ENCODE peak calls at places on chromosome 17, in nine cellular contexts. U is cardiac muscle cell, Y is adipocyte, W is psoas muscle, X is upper lobe of right lung, R is choroid plexus epithelial cell, M is AG10803, K is tibial nerve, E is prostate gland. I is an unnamed sample.

GRCh38 chr17:15341385-15341849 is at the start of gene TEKT3:
- DNase-seq in U (peak), Y (peak), W (peak), X (peak), R (peak), M (peak), K (peak), E (peak), I (peak)

GRCh38 chr17:41101586-41102259 is at the start of gene KRTAP4-16:
- DNase-seq in U (no peak), Y (no peak), W (no peak), X (no peak), R (no peak), M (no peak), K (no peak), E (no peak), I (no peak)

GRCh38 chr17:80591788-80592187 is 47.1 kb downstream of the RPTOR start:
- DNase-seq in U (no peak), Y (no peak), W (no peak), X (no peak), R (no peak), M (no peak), K (no peak), E (no peak), I (no peak)

GRCh38 chr17:21466550-21466949 is 90.4 kb downstream of the KCNJ12 start:
- DNase-seq in U (no peak), Y (no peak), W (no peak), X (no peak), R (no peak), M (no peak), K (no peak), E (no peak), I (no peak)

GRCh38 chr17:13393841-13394710 is 207.7 kb downstream of the HS3ST3A1 start:
- DNase-seq in U (peak), Y (peak), W (no peak), X (no peak), R (peak), M (peak), K (no peak), E (no peak), I (peak)

GRCh38 chr17:34118564-34118963 is 136.5 kb upstream of the CCL2 start:
- DNase-seq in U (peak), Y (no peak), W (no peak), X (no peak), R (no peak), M (no peak), K (no peak), E (no peak), I (no peak)

GRCh38 chr17:47316316-47316715 is 7.4 kb upstream of the EFCAB13 start:
- DNase-seq in U (no peak), Y (peak), W (no peak), X (no peak), R (peak), M (peak), K (no peak), E (no peak), I (peak)

GRCh38 chr17:77437017-77437416 is 296.2 kb downstream of the SEC14L1 start:
- DNase-seq in U (peak), Y (peak), W (no peak), X (no peak), R (peak), M (peak), K (no peak), E (no peak), I (peak)

GRCh38 chr17:81440511-81441244 is 45.4 kb downstream of the BAHCC1 start:
- DNase-seq in U (no peak), Y (peak), W (no peak), X (no peak), R (no peak), M (no peak), K (no peak), E (no peak), I (peak)

GRCh38 chr17:48486557-48486956 is 44.3 kb downstream of the HOXB1 start:
- DNase-seq in U (peak), Y (peak), W (no peak), X (no peak), R (peak), M (peak), K (no peak), E (no peak), I (peak)

GRCh38 chr17:36205637-36206458 is 5.0 kb upstream of the CCL4L2 start:
- DNase-seq in U (no peak), Y (no peak), W (no peak), X (no peak), R (no peak), M (no peak), K (no peak), E (no peak), I (no peak)

GRCh38 chr17:31388770-31389672 is 2.5 kb upstream of the RAB11FIP4 start:
- DNase-seq in U (peak), Y (peak), W (no peak), X (no peak), R (peak), M (no peak), K (no peak), E (no peak), I (peak)

GRCh38 chr17:63358111-63358839 is 87.8 kb downstream of the CYB561 start:
- DNase-seq in U (peak), Y (peak), W (no peak), X (no peak), R (peak), M (peak), K (no peak), E (no peak), I (peak)

GRCh38 chr17:1931759-1932579 is 93.2 kb downstream of the RTN4RL1 start:
- DNase-seq in U (peak), Y (no peak), W (peak), X (no peak), R (no peak), M (no peak), K (no peak), E (peak), I (peak)

GRCh38 chr17:5757306-5757907 is 173.1 kb upstream of the NLRP1 start:
- DNase-seq in U (no peak), Y (no peak), W (no peak), X (no peak), R (no peak), M (no peak), K (no peak), E (peak), I (no peak)

GRCh38 chr17:9646556-9646905 is 1.2 kb downstream of the USP43 start:
- DNase-seq in U (no peak), Y (no peak), W (no peak), X (no peak), R (no peak), M (no peak), K (no peak), E (no peak), I (no peak)

GRCh38 chr17:19650826-19651225 is 2.3 kb downstream of the ALDH3A2 start:
- DNase-seq in U (no peak), Y (peak), W (no peak), X (no peak), R (no peak), M (peak), K (no peak), E (no peak), I (peak)

GRCh38 chr17:61007980-61008379 is 330.3 kb downstream of the BCAS3 start:
- DNase-seq in U (peak), Y (no peak), W (no peak), X (no peak), R (peak), M (no peak), K (no peak), E (no peak), I (no peak)

GRCh38 chr17:80116276-80116922 is 15.0 kb downstream of the GAA start:
- DNase-seq in U (no peak), Y (no peak), W (no peak), X (peak), R (no peak), M (no peak), K (no peak), E (no peak), I (no peak)

GRCh38 chr17:38702166-38702899 is 2.7 kb upstream of the MLLT6 start:
- DNase-seq in U (peak), Y (peak), W (peak), X (peak), R (peak), M (peak), K (peak), E (peak), I (peak)

GRCh38 chr17:48542114-48542955 is 2.6 kb downstream of the HOXB2 start:
- DNase-seq in U (peak), Y (no peak), W (no peak), X (no peak), R (no peak), M (no peak), K (no peak), E (no peak), I (peak)

GRCh38 chr17:78724999-78725398 is 57.1 kb downstream of the CYTH1 start:
- DNase-seq in U (no peak), Y (no peak), W (no peak), X (no peak), R (no peak), M (no peak), K (no peak), E (no peak), I (no peak)
- H3K4me3 ChIP-seq in U (no peak), Y (no peak), W (no peak), X (no peak), R (no peak), M (no peak), K (no peak), E (no peak), I (no peak)

GRCh38 chr17:65730711-65731169 is 169.3 kb upstream of the AXIN2 start:
- DNase-seq in U (peak), Y (peak), W (no peak), X (no peak), R (peak), M (peak), K (no peak), E (no peak), I (peak)
- H3K4me3 ChIP-seq in U (no peak), Y (no peak), W (no peak), X (no peak), R (no peak), M (no peak), K (no peak), E (no peak), I (no peak)

GRCh38 chr17:73338566-73339247 is 26.9 kb upstream of the CDC42EP4 start:
- DNase-seq in U (no peak), Y (no peak), W (no peak), X (no peak), R (no peak), M (no peak), K (no peak), E (no peak), I (no peak)
- H3K4me3 ChIP-seq in U (no peak), Y (no peak), W (no peak), X (no peak), R (no peak), M (no peak), K (no peak), E (no peak), I (no peak)

GRCh38 chr17:42773290-42774035 is at the start of gene VPS25:
- DNase-seq in U (peak), Y (peak), W (peak), X (peak), R (peak), M (peak), K (peak), E (peak), I (peak)

GRCh38 chr17:42772945-42773289 is 332 bp upstream of the VPS25 start:
- DNase-seq in U (no peak), Y (no peak), W (no peak), X (no peak), R (no peak), M (no peak), K (no peak), E (no peak), I (no peak)

GRCh38 chr17:42775534-42776098 is 2.4 kb downstream of the VPS25 start:
- DNase-seq in U (peak), Y (no peak), W (no peak), X (no peak), R (peak), M (no peak), K (no peak), E (no peak), I (peak)

GRCh38 chr17:42778570-42778969 is 1.8 kb upstream of the WNK4 start:
- DNase-seq in U (no peak), Y (no peak), W (no peak), X (no peak), R (no peak), M (no peak), K (no peak), E (no peak), I (no peak)

GRCh38 chr17:42774066-42774750 is 959 bp downstream of the VPS25 start:
- DNase-seq in U (no peak), Y (peak), W (no peak), X (no peak), R (peak), M (peak), K (no peak), E (no peak), I (peak)
- H3K4me3 ChIP-seq in U (peak), Y (peak), W (peak), X (peak), R (peak), M (peak), K (peak), E (peak), I (peak)

DNA sequence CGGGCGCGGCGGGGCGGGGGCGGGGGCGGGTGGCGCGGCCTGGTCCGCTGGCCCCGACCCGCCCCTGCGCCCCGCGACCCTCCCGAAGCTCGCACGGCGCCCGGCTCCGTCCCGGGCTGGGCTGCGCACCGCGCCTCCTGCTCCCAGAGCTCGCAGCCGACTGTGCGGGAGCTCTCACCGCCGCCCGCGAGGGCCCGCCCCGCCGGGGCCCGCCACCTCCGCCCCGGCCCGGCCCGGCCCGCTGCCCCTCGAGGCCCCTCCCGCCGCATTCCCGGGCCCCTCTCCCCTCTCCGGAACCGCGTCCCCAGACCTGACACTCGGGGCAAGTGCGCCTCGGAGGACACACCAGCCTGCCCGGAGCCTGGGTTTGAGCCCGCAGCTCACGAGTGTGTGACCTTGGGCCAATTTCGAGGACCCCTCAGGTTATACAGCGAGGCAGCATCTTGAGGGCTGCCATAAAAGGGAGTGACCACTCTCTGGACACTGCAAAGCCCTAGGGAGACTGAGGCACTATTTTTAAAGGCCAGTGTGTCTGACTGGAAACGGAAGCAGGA is 1.9 kb upstream of the GRIN2C start:
- DNase-seq in U (no peak), Y (peak), W (no peak), X (no peak), R (no peak), M (no peak), K (no peak), E (no peak), I (peak)
- H3K4me3 ChIP-seq in U (no peak), Y (peak), W (peak), X (no peak), R (no peak), M (no peak), K (no peak), E (no peak), I (no peak)

I was measured in GM23248.